ENCODE peak calls at places on chromosomes 11 and 22, in nine cellular contexts. B is PC-9, R is fibroblast of pulmonary artery, Y is cardiac fibroblast, Q is OCI-LY7, A is neural progenitor cell, O is GM13976, X is uterus, N is Peyer's patch. C is an unnamed sample.
A peak's percentile ranks its signal among the peaks of the same experiment; 100 is the strongest.

GRCh38 chr11:64036081-64037026 is 623 bp downstream of the FLRT1 start:
- DNase-seq in B (no peak), Q (no peak), O (no peak), A (peak; percentile 52), N (no peak), Y (peak; percentile 29), X (peak; percentile 51), R (peak; percentile 16), C (no peak)

GRCh38 chr11:8763070-8763469 is 80.5 kb downstream of the RPL27A start:
- DNase-seq in Q (no peak), R (no peak), O (no peak), N (no peak), B (no peak), X (no peak), Y (no peak), A (no peak), C (no peak)

GRCh38 chr11:77152846-77153245 is 24.8 kb downstream of the MYO7A start:
- DNase-seq in Y (peak; percentile 54), N (no peak), X (no peak), A (no peak), O (no peak), B (no peak), Q (no peak), R (peak; percentile 35), C (no peak)

GRCh38 chr11:60165946-60166345 is 16.9 kb downstream of the MS4A6A start:
- DNase-seq in O (no peak), A (no peak), R (no peak), Y (no peak), B (no peak), Q (no peak), X (no peak), N (no peak), C (no peak)

GRCh38 chr11:113991170-113991569 is 16.3 kb downstream of the HTR3A start:
- DNase-seq in Q (no peak), A (peak; percentile 85), N (no peak), R (peak; percentile 65), B (no peak), X (no peak), Y (peak; percentile 58), O (no peak), C (no peak)

GRCh38 chr11:95652002-95652472 is 137.5 kb downstream of the FAM76B start:
- DNase-seq in Y (no peak), Q (no peak), A (no peak), R (no peak), X (no peak), B (no peak), N (no peak), O (no peak), C (no peak)

GRCh38 chr11:118437046-118437735 is 899 bp downstream of the KMT2A start:
- DNase-seq in N (peak; percentile 65), R (no peak), X (peak; percentile 69), A (peak; percentile 81), O (peak; percentile 50), Y (no peak), Q (peak; percentile 53), B (peak; percentile 24), C (no peak)

GRCh38 chr11:122923302-122923701 is 40.7 kb downstream of the JHY start:
- DNase-seq in Q (no peak), Y (no peak), R (no peak), X (no peak), N (no peak), A (no peak), O (no peak), B (no peak), C (no peak)

GRCh38 chr22:50216684-50217520 is 16.1 kb downstream of the SELENOO start:
- DNase-seq in B (no peak), X (peak; percentile 21), N (no peak), A (no peak), Q (no peak), R (no peak), Y (no peak), O (no peak), C (no peak)

GRCh38 chr22:19767427-19768380 is 7.1 kb downstream of the TBX1 start:
- DNase-seq in X (peak; percentile 39), O (no peak), A (no peak), R (no peak), Q (no peak), Y (no peak), B (peak; percentile 39), N (no peak), C (no peak)

GRCh38 chr11:120611576-120611975 is 100.0 kb downstream of the GRIK4 start:
- DNase-seq in X (no peak), N (no peak), O (no peak), R (no peak), Y (no peak), B (no peak), A (no peak), Q (no peak), C (no peak)
- TF ChIP-seq CTCF in X (no peak), N (no peak), O (no peak), R (no peak), Y (no peak), B (no peak), A (no peak), Q (no peak), C (no peak)

DNA sequence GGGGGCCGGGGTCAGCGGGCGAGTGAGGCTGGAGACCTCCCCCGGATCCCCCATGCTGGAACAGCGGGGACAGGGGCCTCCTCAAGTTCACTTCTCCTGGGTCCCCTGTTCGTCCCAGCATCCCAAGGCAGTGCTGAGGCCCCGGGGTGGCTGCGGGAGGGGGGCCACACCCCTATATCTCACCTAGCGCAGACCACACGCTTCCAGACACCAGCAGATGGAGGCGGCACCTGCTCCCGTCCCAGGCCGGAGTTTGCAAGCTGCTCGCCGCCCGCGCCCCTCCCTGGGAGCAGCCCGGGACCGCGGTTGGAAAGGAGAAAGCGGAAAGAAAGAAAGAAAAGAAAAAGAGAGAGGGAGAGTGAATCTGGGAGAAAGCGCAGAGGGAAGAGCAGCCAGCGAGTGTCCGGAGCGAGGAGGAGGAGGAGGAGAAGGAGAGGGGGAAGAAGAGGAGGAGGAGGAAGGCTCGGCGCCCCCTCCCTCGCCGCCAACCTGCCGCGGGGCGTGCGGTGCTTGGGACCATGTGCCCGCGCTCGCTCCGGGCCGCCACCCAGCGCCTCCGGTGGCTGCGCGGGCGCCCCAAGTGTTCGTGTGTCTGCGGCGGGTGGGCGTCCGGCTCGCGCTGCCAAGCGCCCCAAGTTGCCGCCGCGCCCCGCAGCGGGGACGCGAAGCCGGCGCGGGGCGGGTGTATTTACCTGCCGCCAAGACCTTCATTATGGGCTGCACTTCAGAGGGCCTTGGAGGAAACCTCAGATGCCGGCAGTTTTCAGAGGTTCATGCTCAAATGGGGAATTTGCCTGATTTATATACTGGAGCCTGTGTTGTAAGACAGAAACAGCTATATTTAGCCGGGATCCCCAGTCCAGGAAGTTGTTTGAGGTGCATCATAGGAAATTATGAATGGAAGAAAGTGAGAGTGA is at the start of gene LIF:
- DNase-seq in Y (peak; percentile 61), R (peak; percentile 74), Q (no peak), A (peak; percentile 60), B (no peak), N (peak; percentile 70), O (peak; percentile 82), X (no peak), C (no peak)
- TF ChIP-seq CTCF in Y (no peak), R (no peak), Q (peak; percentile 23), A (peak; percentile 35), B (no peak), N (no peak), O (peak; percentile 42), X (no peak), C (no peak)

GRCh38 chr11:61555051-61555969 is 25.6 kb downstream of the SYT7 start:
- DNase-seq in O (no peak), Q (no peak), X (no peak), A (peak; percentile 88), N (no peak), R (no peak), Y (no peak), B (no peak), C (no peak)
- TF ChIP-seq CTCF in O (no peak), Q (no peak), X (no peak), A (peak; percentile 65), N (no peak), R (peak; percentile 3), Y (peak; percentile 4), B (no peak), C (no peak)

GRCh38 chr11:103659138-103659734 is 377.2 kb upstream of the DDI1 start:
- DNase-seq in R (no peak), N (no peak), Q (no peak), X (no peak), A (peak; percentile 35), B (peak; percentile 1), O (no peak), Y (no peak), C (no peak)
- TF ChIP-seq CTCF in R (peak; percentile 42), N (no peak), Q (no peak), X (no peak), A (peak; percentile 49), B (peak; percentile 43), O (no peak), Y (peak; percentile 48), C (peak; percentile 51)

DNA sequence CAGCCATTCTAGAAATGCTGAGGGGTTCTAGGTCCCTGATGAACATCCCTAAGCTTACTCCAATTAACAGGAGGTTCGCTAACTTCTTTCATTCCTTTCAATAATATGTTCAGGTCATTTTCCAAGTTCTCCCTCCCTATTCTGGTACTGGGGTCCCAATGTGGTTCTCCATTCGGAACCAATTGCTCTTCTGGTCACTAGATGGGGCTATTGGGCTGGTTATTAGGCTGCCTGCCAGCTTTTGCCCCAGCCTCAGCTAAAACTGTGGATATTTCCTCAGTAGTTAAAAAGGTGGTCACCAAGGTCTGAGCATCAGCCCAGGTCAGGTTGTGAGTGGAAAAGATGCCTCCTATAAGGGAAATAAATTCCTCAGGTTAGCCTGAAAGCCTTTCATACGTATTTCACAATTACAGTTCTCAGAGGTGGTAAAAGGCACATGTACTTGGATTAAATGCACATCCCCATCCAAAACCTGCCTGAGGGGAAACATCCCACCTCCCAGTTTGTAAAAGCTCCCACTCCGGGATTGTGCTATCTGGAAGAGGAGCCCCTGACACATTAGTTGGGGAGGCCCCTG is 161.1 kb upstream of the CCDC179 start:
- DNase-seq in X (no peak), O (peak; percentile 30), R (peak; percentile 47), Q (peak; percentile 24), N (no peak), A (peak; percentile 59), Y (peak; percentile 43), B (peak; percentile 14), C (no peak)
- TF ChIP-seq CTCF in X (peak; percentile 9), O (peak; percentile 58), R (peak; percentile 75), Q (peak; percentile 83), N (no peak), A (peak; percentile 87), Y (peak; percentile 56), B (peak; percentile 66), C (peak; percentile 74)

C was measured in kidney epithelial cell.